ENCODE peak calls at places on chromosomes 5 and 9, in six cellular contexts. P is Panc1, O is foreskin keratinocyte, V is HepG2, R is gastrocnemius medialis, K is upper lobe of right lung. Q is an unnamed sample.

GRCh38 chr5:1856596-1857255 is 26.0 kb downstream of the IRX4 start:
- ATAC-seq in O (no peak), R (no peak), K (peak; percentile 15), V (no peak), P (no peak), Q (no peak)

GRCh38 chr5:67416133-67416937 is 219.7 kb upstream of the CD180 start:
- ATAC-seq in R (no peak), V (no peak), K (no peak), P (no peak), O (no peak), Q (no peak)

GRCh38 chr9:127550751-127551150 is 61.3 kb upstream of the STXBP1 start:
- ATAC-seq in R (no peak), V (no peak), K (peak; percentile 20), O (no peak), P (no peak), Q (peak; percentile 35)

GRCh38 chr9:136671646-136672430 is 9.1 kb downstream of the EGFL7 start:
- ATAC-seq in K (peak; percentile 4), V (peak; percentile 56), P (peak; percentile 38), O (peak; percentile 13), R (no peak), Q (no peak)

GRCh38 chr9:137194909-137195308 is 5.6 kb downstream of the TPRN start:
- ATAC-seq in R (no peak), P (no peak), O (peak; percentile 23), K (no peak), V (no peak), Q (no peak)

GRCh38 chr5:176774216-176775171 is 35.9 kb upstream of the UNC5A start:
- ATAC-seq in K (peak; percentile 53), R (no peak), V (no peak), O (no peak), P (no peak), Q (no peak)

GRCh38 chr9:32644698-32645097 is 9.2 kb upstream of the TAF1L start:
- ATAC-seq in K (no peak), P (no peak), V (no peak), O (peak; percentile 85), R (no peak), Q (no peak)

GRCh38 chr9:114276908-114277821 is 45.7 kb upstream of the ORM1 start:
- ATAC-seq in R (peak; percentile 63), O (peak; percentile 73), P (no peak), V (peak; percentile 12), K (no peak), Q (no peak)

GRCh38 chr5:158758666-158759065 is 341.1 kb downstream of the EBF1 start:
- ATAC-seq in O (no peak), V (no peak), P (no peak), K (no peak), R (no peak), Q (peak; percentile 54)

GRCh38 chr9:123662057-123662776 is 267.7 kb downstream of the DENND1A start:
- ATAC-seq in V (no peak), P (no peak), O (no peak), K (no peak), R (no peak), Q (no peak)

GRCh38 chr5:55680353-55680752 is 31.8 kb downstream of the SLC38A9 start:
- ATAC-seq in K (no peak), R (peak; percentile 68), V (no peak), P (no peak), O (no peak), Q (no peak)

GRCh38 chr9:29865764-29866313 is 2292.6 kb upstream of the C9orf72 start:
- ATAC-seq in O (no peak), V (no peak), K (no peak), P (no peak), R (no peak), Q (no peak)

GRCh38 chr9:111969061-111969460 is 72.4 kb downstream of the UGCG start:
- ATAC-seq in O (peak; percentile 12), R (no peak), V (no peak), K (peak; percentile 33), P (peak; percentile 57), Q (no peak)

GRCh38 chr5:139068494-139069152 is 129.5 kb downstream of the SIL1 start:
- ATAC-seq in P (no peak), V (no peak), O (no peak), R (no peak), K (no peak), Q (no peak)

GRCh38 chr9:133349965-133350624 is 2.1 kb downstream of the RPL7A start:
- ATAC-seq in V (no peak), O (no peak), P (no peak), R (no peak), K (no peak), Q (no peak)

GRCh38 chr5:171667341-171668096 is 118.1 kb upstream of the SMIM23 start:
- ATAC-seq in R (no peak), V (no peak), O (peak; percentile 99), P (no peak), K (peak; percentile 76), Q (peak; percentile 97)

GRCh38 chr5:78509884-78510769 is 138.4 kb downstream of the LHFPL2 start:
- ATAC-seq in K (peak; percentile 94), P (peak; percentile 47), O (peak; percentile 72), V (no peak), R (peak; percentile 73), Q (peak; percentile 86)

GRCh38 chr5:94057217-94057616 is 315.8 kb upstream of the POU5F2 start:
- ATAC-seq in O (no peak), P (no peak), V (peak; percentile 95), K (no peak), R (no peak), Q (no peak)

GRCh38 chr5:34659168-34659567 is 3.0 kb downstream of the RAI14 start:
- ATAC-seq in O (no peak), K (no peak), V (no peak), R (no peak), P (no peak), Q (no peak)

GRCh38 chr5:6202615-6203365 is 175.6 kb downstream of the MED10 start:
- ATAC-seq in P (peak; percentile 42), V (peak; percentile 87), O (no peak), K (no peak), R (no peak), Q (no peak)

GRCh38 chr9:116480700-116481099 is 206.4 kb upstream of the TRIM32 start:
- ATAC-seq in O (no peak), K (no peak), R (no peak), V (no peak), P (no peak), Q (no peak)

GRCh38 chr5:159215886-159216285 is 6.5 kb upstream of the RNF145 start:
- ATAC-seq in O (peak; percentile 65), P (no peak), K (peak; percentile 38), V (no peak), R (no peak), Q (no peak)

DNA sequence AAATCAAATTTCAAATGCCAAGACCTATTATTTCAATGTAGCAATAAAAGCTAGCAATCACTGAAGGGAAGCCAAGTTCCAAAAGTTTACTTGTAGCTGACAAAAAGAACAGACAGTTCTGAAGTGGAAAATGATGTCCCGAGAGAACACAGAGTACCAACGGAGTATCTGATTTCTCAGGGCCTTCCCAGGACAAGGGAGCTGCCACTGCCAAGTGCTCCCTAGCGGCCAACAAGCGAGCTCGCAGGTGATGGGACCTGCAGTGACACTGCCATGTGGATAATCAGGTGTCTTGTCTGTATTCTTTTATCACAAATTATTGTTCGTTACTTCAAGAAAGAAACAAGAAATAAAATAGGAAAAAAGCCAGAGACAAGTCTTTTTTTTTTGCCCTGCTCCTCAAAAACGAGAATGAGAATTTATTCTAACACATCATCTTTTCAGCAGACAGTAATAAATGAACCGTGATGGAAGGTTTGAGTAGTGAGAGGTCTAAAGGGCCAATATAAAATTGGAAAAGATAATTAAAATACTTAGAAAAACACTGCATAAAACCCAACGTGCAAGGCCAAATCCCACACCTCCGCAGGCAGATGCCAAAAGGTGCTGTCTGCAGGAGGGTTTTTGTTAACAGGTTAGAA is 159.4 kb downstream of the MYO10 start:
- ATAC-seq in K (peak; percentile 41), O (no peak), V (peak; percentile 100), R (peak; percentile 93), P (peak; percentile 74), Q (no peak)
- TF ChIP-seq CTCF in K (peak; percentile 49), O (peak; percentile 10), V (peak; percentile 87), R (peak; percentile 72), P (no peak), Q (peak; percentile 24)

DNA sequence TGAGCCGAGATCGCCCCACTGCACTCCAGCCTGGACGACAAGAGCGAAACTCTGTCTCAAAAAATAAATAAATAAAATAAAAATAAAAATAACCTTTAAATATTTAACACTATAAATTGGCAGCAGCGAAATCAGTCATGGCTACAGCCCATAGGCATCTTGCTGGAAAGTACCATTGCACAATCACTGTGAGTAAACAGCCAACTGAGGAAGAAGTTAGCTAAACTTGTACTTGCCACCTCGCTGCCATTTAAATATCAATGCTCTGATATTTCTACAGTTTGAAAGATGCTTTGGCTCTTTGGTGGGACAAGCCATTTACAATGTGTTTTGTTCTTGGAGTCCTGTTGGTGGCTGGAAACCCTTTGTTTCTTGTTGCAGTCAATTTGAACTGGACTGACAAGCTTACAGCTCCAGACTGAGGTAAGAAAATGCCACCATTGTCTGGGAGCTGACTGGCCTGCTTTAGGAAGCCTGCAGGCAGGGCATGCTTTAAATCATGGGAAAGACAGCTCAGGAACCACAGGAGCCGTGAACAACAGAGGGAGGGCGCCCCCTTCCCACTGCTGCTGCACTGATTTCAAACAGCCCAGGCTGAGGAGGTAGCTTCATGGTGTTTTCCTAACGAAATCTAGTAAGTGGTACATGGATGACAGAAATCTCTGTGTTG is 322.8 kb upstream of the RFX3 start:
- ATAC-seq in R (no peak), P (no peak), O (peak; percentile 73), V (peak; percentile 81), K (no peak), Q (no peak)
- H3K27ac ChIP-seq in R (no peak overlapping the region), P (no peak overlapping the region), O (no peak overlapping the region), V (no peak overlapping the region), K (no peak overlapping the region), Q (no peak overlapping the region)

GRCh38 chr5:160289356-160289651 is 23.1 kb downstream of the CCNJL start:
- ATAC-seq in R (no peak), P (no peak), O (peak; percentile 1), K (no peak), V (no peak), Q (no peak)
- TF ChIP-seq CTCF in R (no peak), P (no peak), O (no peak), K (no peak), V (no peak), Q (no peak)

GRCh38 chr5:15475365-15475764 is 24.6 kb upstream of the FBXL7 start:
- ATAC-seq in O (no peak), P (no peak), V (no peak), R (no peak), K (no peak), Q (no peak)

GRCh38 chr5:15472116-15472515 is 27.9 kb upstream of the FBXL7 start:
- ATAC-seq in O (no peak), K (no peak), V (no peak), P (no peak), R (no peak), Q (no peak)

GRCh38 chr5:15476977-15477376 is 23.0 kb upstream of the FBXL7 start:
- ATAC-seq in R (no peak), K (no peak), V (no peak), P (no peak), O (no peak), Q (no peak)

DNA sequence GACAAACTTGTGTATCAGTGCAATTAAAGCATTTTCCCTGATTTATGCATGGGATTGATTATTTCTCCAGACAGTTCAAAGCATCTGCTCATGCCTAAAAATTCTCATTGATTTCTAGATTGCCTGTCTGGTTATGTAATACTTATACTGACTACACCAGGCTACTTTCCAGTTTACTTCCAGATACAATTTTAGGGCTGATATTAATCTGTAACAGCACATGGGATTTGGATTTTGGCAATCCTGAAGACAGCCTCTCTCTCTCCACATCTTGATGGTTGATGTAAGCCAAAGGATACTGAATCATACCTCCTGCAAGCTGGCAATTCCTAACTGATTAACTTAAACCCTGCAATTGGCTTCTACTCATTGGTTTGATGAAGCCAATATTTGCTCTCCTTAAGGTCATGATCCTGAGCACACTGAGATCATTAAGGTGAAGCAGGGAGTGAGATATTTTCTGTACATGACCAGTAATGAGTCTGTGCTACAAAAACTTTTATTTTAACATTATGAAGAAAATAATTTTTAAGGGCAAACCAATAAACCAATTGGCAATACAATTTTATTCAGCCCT is 25.7 kb upstream of the FBXL7 start:
- ATAC-seq in V (no peak), K (no peak), P (no peak), O (no peak), R (no peak), Q (no peak)
- H3K27ac ChIP-seq in V (no peak overlapping the region), K (no peak overlapping the region), P (no peak overlapping the region), O (no peak overlapping the region), R (no peak overlapping the region), Q (no peak overlapping the region)

Q was measured in gastroesophageal sphincter.